ENCODE peak calls at places on chromosomes 7 and 10, in nine cellular contexts. One of them, this sample, is unnamed.

GRCh38 chr7:134701272-134701671 is 54.6 kb downstream of the BPGM start:
- DNase-seq in PC-3: peak; percentile 62
- DNase-seq in fibroblast of pulmonary artery: peak; percentile 68
- DNase-seq in dorsolateral prefrontal cortex: no peak
- DNase-seq in cardiac fibroblast: peak; percentile 65
- DNase-seq in right atrium auricular region: no peak
- DNase-seq in AG09319: no peak
- DNase-seq in cardiac muscle cell: peak; percentile 57
- DNase-seq in ovary: no peak
- DNase-seq in this sample: no peak

GRCh38 chr10:71580415-71580814 is 139.2 kb downstream of the C10orf105 start:
- DNase-seq in cardiac muscle cell: no peak
- DNase-seq in right atrium auricular region: no peak
- DNase-seq in dorsolateral prefrontal cortex: no peak
- DNase-seq in fibroblast of pulmonary artery: no peak
- DNase-seq in ovary: no peak
- DNase-seq in AG09319: no peak
- DNase-seq in cardiac fibroblast: no peak
- DNase-seq in PC-3: no peak
- DNase-seq in this sample: no peak

GRCh38 chr7:44383566-44383965 is 58.2 kb upstream of the CAMK2B start:
- DNase-seq in ovary: no peak
- DNase-seq in cardiac fibroblast: peak; percentile 84
- DNase-seq in right atrium auricular region: peak; percentile 70
- DNase-seq in AG09319: peak; percentile 16
- DNase-seq in dorsolateral prefrontal cortex: no peak
- DNase-seq in fibroblast of pulmonary artery: peak; percentile 69
- DNase-seq in cardiac muscle cell: peak; percentile 64
- DNase-seq in PC-3: peak; percentile 21
- DNase-seq in this sample: peak; percentile 64

GRCh38 chr10:133608855-133609254 is 17.7 kb downstream of the FRG2B start:
- DNase-seq in cardiac fibroblast: peak; percentile 31
- DNase-seq in right atrium auricular region: no peak
- DNase-seq in dorsolateral prefrontal cortex: no peak
- DNase-seq in fibroblast of pulmonary artery: peak; percentile 16
- DNase-seq in PC-3: peak; percentile 60
- DNase-seq in cardiac muscle cell: peak; percentile 23
- DNase-seq in ovary: no peak
- DNase-seq in AG09319: no peak
- DNase-seq in this sample: no peak

GRCh38 chr7:34430456-34430855 is 227.6 kb upstream of the NPSR1 start:
- DNase-seq in cardiac fibroblast: peak; percentile 75
- DNase-seq in fibroblast of pulmonary artery: peak; percentile 95
- DNase-seq in dorsolateral prefrontal cortex: no peak
- DNase-seq in right atrium auricular region: no peak
- DNase-seq in AG09319: peak; percentile 8
- DNase-seq in ovary: peak; percentile 19
- DNase-seq in PC-3: peak; percentile 45
- DNase-seq in cardiac muscle cell: peak; percentile 93
- DNase-seq in this sample: no peak

GRCh38 chr10:17094844-17095243 is 34.8 kb downstream of the CUBN start:
- DNase-seq in dorsolateral prefrontal cortex: no peak
- DNase-seq in cardiac fibroblast: no peak
- DNase-seq in ovary: no peak
- DNase-seq in cardiac muscle cell: no peak
- DNase-seq in AG09319: no peak
- DNase-seq in right atrium auricular region: no peak
- DNase-seq in fibroblast of pulmonary artery: no peak
- DNase-seq in PC-3: no peak
- DNase-seq in this sample: no peak

GRCh38 chr7:99143853-99144672 is at the start of gene SMURF1:
- DNase-seq in ovary: peak; percentile 87
- DNase-seq in fibroblast of pulmonary artery: peak; percentile 59
- DNase-seq in AG09319: no peak
- DNase-seq in PC-3: peak; percentile 66
- DNase-seq in cardiac muscle cell: peak; percentile 77
- DNase-seq in dorsolateral prefrontal cortex: peak; percentile 65
- DNase-seq in right atrium auricular region: peak; percentile 60
- DNase-seq in cardiac fibroblast: peak; percentile 53
- DNase-seq in this sample: peak; percentile 81

GRCh38 chr7:155702616-155703015 is 58.2 kb downstream of the RBM33 start:
- DNase-seq in AG09319: no peak
- DNase-seq in cardiac muscle cell: no peak
- DNase-seq in PC-3: peak; percentile 82
- DNase-seq in ovary: no peak
- DNase-seq in dorsolateral prefrontal cortex: no peak
- DNase-seq in fibroblast of pulmonary artery: peak; percentile 8
- DNase-seq in right atrium auricular region: no peak
- DNase-seq in cardiac fibroblast: peak; percentile 17
- DNase-seq in this sample: no peak

GRCh38 chr7:148571381-148571780 is 19.2 kb upstream of the C7orf33 start:
- DNase-seq in cardiac fibroblast: no peak
- DNase-seq in cardiac muscle cell: no peak
- DNase-seq in dorsolateral prefrontal cortex: no peak
- DNase-seq in fibroblast of pulmonary artery: no peak
- DNase-seq in PC-3: no peak
- DNase-seq in right atrium auricular region: no peak
- DNase-seq in AG09319: no peak
- DNase-seq in ovary: no peak
- DNase-seq in this sample: no peak

GRCh38 chr7:24419070-24419469 is 135.1 kb downstream of the NPY start:
- DNase-seq in dorsolateral prefrontal cortex: no peak
- DNase-seq in ovary: no peak
- DNase-seq in cardiac muscle cell: peak; percentile 4
- DNase-seq in cardiac fibroblast: peak; percentile 6
- DNase-seq in fibroblast of pulmonary artery: peak; percentile 1
- DNase-seq in PC-3: peak; percentile 3
- DNase-seq in right atrium auricular region: no peak
- DNase-seq in AG09319: no peak
- DNase-seq in this sample: no peak

GRCh38 chr10:24360286-24361127 is 151.6 kb downstream of the KIAA1217 start:
- DNase-seq in dorsolateral prefrontal cortex: no peak
- DNase-seq in ovary: peak; percentile 74
- DNase-seq in cardiac muscle cell: peak; percentile 85
- DNase-seq in right atrium auricular region: peak; percentile 71
- DNase-seq in PC-3: peak; percentile 77
- DNase-seq in AG09319: no peak
- DNase-seq in fibroblast of pulmonary artery: peak; percentile 82
- DNase-seq in cardiac fibroblast: peak; percentile 88
- DNase-seq in this sample: no peak

GRCh38 chr7:158127241-158127640 is 460.4 kb downstream of the PTPRN2 start:
- DNase-seq in cardiac fibroblast: no peak
- DNase-seq in fibroblast of pulmonary artery: no peak
- DNase-seq in AG09319: no peak
- DNase-seq in cardiac muscle cell: no peak
- DNase-seq in ovary: no peak
- DNase-seq in right atrium auricular region: no peak
- DNase-seq in PC-3: no peak
- DNase-seq in dorsolateral prefrontal cortex: no peak
- DNase-seq in this sample: no peak

GRCh38 chr10:101859530-101859929 is 15.9 kb upstream of the KCNIP2 start:
- DNase-seq in cardiac muscle cell: no peak
- DNase-seq in dorsolateral prefrontal cortex: no peak
- DNase-seq in ovary: no peak
- DNase-seq in AG09319: no peak
- DNase-seq in cardiac fibroblast: no peak
- DNase-seq in right atrium auricular region: no peak
- DNase-seq in fibroblast of pulmonary artery: no peak
- DNase-seq in PC-3: no peak
- DNase-seq in this sample: no peak

GRCh38 chr7:94001396-94001795 is 2.8 kb downstream of the BET1 start:
- DNase-seq in fibroblast of pulmonary artery: no peak
- DNase-seq in right atrium auricular region: no peak
- DNase-seq in dorsolateral prefrontal cortex: no peak
- DNase-seq in cardiac muscle cell: no peak
- DNase-seq in PC-3: peak; percentile 12
- DNase-seq in AG09319: no peak
- DNase-seq in ovary: no peak
- DNase-seq in cardiac fibroblast: peak; percentile 25
- DNase-seq in this sample: no peak

GRCh38 chr7:2638224-2638991 is 6.6 kb downstream of the TTYH3 start:
- DNase-seq in cardiac muscle cell: peak; percentile 46
- DNase-seq in AG09319: peak; percentile 57
- DNase-seq in cardiac fibroblast: peak; percentile 48
- DNase-seq in right atrium auricular region: no peak
- DNase-seq in fibroblast of pulmonary artery: peak; percentile 23
- DNase-seq in ovary: no peak
- DNase-seq in PC-3: no peak
- DNase-seq in dorsolateral prefrontal cortex: no peak
- DNase-seq in this sample: no peak

GRCh38 chr10:23516530-23516929 is 77.7 kb downstream of the OTUD1 start:
- DNase-seq in ovary: no peak
- DNase-seq in PC-3: peak; percentile 46
- DNase-seq in cardiac muscle cell: peak; percentile 36
- DNase-seq in AG09319: no peak
- DNase-seq in cardiac fibroblast: peak; percentile 34
- DNase-seq in fibroblast of pulmonary artery: peak; percentile 35
- DNase-seq in right atrium auricular region: no peak
- DNase-seq in dorsolateral prefrontal cortex: no peak
- DNase-seq in this sample: no peak

GRCh38 chr7:44581426-44581906 is 565 bp downstream of the TMED4 start:
- DNase-seq in cardiac muscle cell: peak; percentile 14
- DNase-seq in PC-3: no peak
- DNase-seq in dorsolateral prefrontal cortex: no peak
- DNase-seq in AG09319: no peak
- DNase-seq in right atrium auricular region: no peak
- DNase-seq in fibroblast of pulmonary artery: no peak
- DNase-seq in cardiac fibroblast: peak; percentile 29
- DNase-seq in ovary: no peak
- DNase-seq in this sample: no peak

GRCh38 chr7:26506196-26506595 is 214.5 kb downstream of the SNX10 start:
- DNase-seq in AG09319: no peak
- DNase-seq in dorsolateral prefrontal cortex: no peak
- DNase-seq in ovary: no peak
- DNase-seq in PC-3: no peak
- DNase-seq in cardiac fibroblast: no peak
- DNase-seq in right atrium auricular region: no peak
- DNase-seq in cardiac muscle cell: no peak
- DNase-seq in fibroblast of pulmonary artery: no peak
- DNase-seq in this sample: no peak

GRCh38 chr7:87926581-87927461 is 7.2 kb upstream of the ADAM22 start:
- DNase-seq in dorsolateral prefrontal cortex: no peak
- DNase-seq in cardiac fibroblast: peak; percentile 12
- DNase-seq in right atrium auricular region: no peak
- DNase-seq in cardiac muscle cell: peak; percentile 67
- DNase-seq in ovary: no peak
- DNase-seq in PC-3: no peak
- DNase-seq in AG09319: no peak
- DNase-seq in fibroblast of pulmonary artery: peak; percentile 20
- DNase-seq in this sample: no peak

DNA sequence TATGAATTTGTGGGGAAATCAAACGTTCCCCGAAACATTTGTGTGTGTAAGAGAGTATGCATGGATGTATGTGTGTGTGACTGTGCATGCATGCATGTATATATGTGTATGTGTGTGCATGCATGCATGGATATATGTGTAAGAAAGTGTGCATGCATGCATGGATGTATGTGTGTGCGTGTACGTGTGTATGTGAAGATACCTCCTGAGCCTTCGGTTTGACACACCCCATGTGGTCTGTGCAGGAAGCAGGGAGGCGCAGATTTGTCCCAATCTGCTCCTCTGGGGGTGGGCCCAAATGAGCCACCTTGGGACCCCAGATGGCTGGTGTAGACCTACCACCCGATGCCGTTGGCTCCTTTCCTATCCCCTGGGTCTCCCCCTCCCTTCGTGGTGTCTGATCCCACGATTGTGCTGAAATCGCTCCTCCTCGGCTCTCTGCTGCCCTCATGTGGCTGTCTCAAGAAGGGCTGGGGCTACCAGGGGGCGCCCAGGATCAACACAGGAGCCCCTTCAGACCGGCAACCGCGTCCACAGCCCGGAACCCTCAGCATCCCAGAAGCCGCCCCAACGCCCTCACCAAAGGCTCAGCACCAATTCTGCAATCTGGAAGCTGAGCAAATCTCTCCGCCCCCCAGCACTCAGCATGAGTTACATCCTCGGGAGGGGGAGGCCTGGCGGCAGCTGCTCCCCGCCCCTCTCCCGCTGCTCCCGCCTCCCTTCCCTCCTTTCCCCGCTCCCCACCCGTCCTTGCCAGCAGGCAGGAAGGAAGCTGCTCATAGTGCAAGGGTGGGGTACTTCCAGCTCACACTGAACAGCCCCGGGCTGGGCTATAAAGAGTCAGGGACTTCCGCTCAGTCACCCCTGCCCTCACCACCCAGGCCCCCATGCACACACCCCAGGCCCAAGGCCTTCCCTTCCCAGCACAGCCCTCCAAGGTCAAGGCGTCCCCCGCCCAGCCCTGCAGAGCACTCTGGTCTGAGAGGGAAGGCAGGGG is 2.3 kb upstream of the NOS3 start:
- DNase-seq in cardiac fibroblast: peak; percentile 36
- DNase-seq in right atrium auricular region: no peak
- DNase-seq in ovary: peak; percentile 78
- DNase-seq in AG09319: no peak
- DNase-seq in fibroblast of pulmonary artery: peak; percentile 45
- DNase-seq in cardiac muscle cell: peak; percentile 53
- DNase-seq in dorsolateral prefrontal cortex: no peak
- DNase-seq in PC-3: peak; percentile 37
- DNase-seq in this sample: no peak
- TF ChIP-seq CTCF in cardiac fibroblast: peak; percentile 84
- TF ChIP-seq CTCF in right atrium auricular region: peak; percentile 95
- TF ChIP-seq CTCF in ovary: peak; percentile 77
- TF ChIP-seq CTCF in AG09319: peak; percentile 78
- TF ChIP-seq CTCF in fibroblast of pulmonary artery: peak; percentile 81
- TF ChIP-seq CTCF in cardiac muscle cell: peak; percentile 87
- TF ChIP-seq CTCF in dorsolateral prefrontal cortex: peak; percentile 97
- TF ChIP-seq CTCF in PC-3: peak; percentile 68
- TF ChIP-seq CTCF in this sample: peak; percentile 95

GRCh38 chr7:729154-730000 is 2.3 kb upstream of the PRKAR1B start:
- DNase-seq in dorsolateral prefrontal cortex: no peak
- DNase-seq in cardiac fibroblast: no peak
- DNase-seq in right atrium auricular region: no peak
- DNase-seq in fibroblast of pulmonary artery: no peak
- DNase-seq in ovary: peak; percentile 23
- DNase-seq in cardiac muscle cell: no peak
- DNase-seq in AG09319: no peak
- DNase-seq in PC-3: no peak
- DNase-seq in this sample: no peak
- TF ChIP-seq CTCF in dorsolateral prefrontal cortex: no peak
- TF ChIP-seq CTCF in cardiac fibroblast: no peak
- TF ChIP-seq CTCF in right atrium auricular region: no peak
- TF ChIP-seq CTCF in fibroblast of pulmonary artery: no peak
- TF ChIP-seq CTCF in ovary: no peak
- TF ChIP-seq CTCF in cardiac muscle cell: no peak
- TF ChIP-seq CTCF in AG09319: no peak
- TF ChIP-seq CTCF in PC-3: no peak
- TF ChIP-seq CTCF in this sample: no peak

GRCh38 chr7:121493553-121493952 is 97.4 kb upstream of the FAM3C start:
- DNase-seq in dorsolateral prefrontal cortex: no peak
- DNase-seq in fibroblast of pulmonary artery: no peak
- DNase-seq in right atrium auricular region: no peak
- DNase-seq in cardiac muscle cell: no peak
- DNase-seq in ovary: no peak
- DNase-seq in PC-3: no peak
- DNase-seq in AG09319: no peak
- DNase-seq in cardiac fibroblast: no peak
- DNase-seq in this sample: no peak
- TF ChIP-seq CTCF in dorsolateral prefrontal cortex: no peak
- TF ChIP-seq CTCF in fibroblast of pulmonary artery: no peak
- TF ChIP-seq CTCF in right atrium auricular region: no peak
- TF ChIP-seq CTCF in cardiac muscle cell: no peak
- TF ChIP-seq CTCF in ovary: no peak
- TF ChIP-seq CTCF in PC-3: no peak
- TF ChIP-seq CTCF in AG09319: no peak
- TF ChIP-seq CTCF in cardiac fibroblast: no peak
- TF ChIP-seq CTCF in this sample: peak; percentile 59

GRCh38 chr10:9211228-9211627 is 1156.7 kb downstream of the GATA3 start:
- DNase-seq in AG09319: no peak
- DNase-seq in ovary: no peak
- DNase-seq in dorsolateral prefrontal cortex: no peak
- DNase-seq in cardiac muscle cell: peak; percentile 5
- DNase-seq in right atrium auricular region: no peak
- DNase-seq in fibroblast of pulmonary artery: peak; percentile 16
- DNase-seq in PC-3: peak; percentile 25
- DNase-seq in cardiac fibroblast: peak; percentile 13
- DNase-seq in this sample: no peak
- TF ChIP-seq CTCF in AG09319: peak; percentile 39
- TF ChIP-seq CTCF in ovary: no peak
- TF ChIP-seq CTCF in dorsolateral prefrontal cortex: no peak
- TF ChIP-seq CTCF in cardiac muscle cell: peak; percentile 39
- TF ChIP-seq CTCF in right atrium auricular region: no peak
- TF ChIP-seq CTCF in fibroblast of pulmonary artery: peak; percentile 45
- TF ChIP-seq CTCF in PC-3: peak; percentile 46
- TF ChIP-seq CTCF in cardiac fibroblast: peak; percentile 31
- TF ChIP-seq CTCF in this sample: peak; percentile 60